ENCODE peak calls at places on chromosomes 12 and 14, in eight cellular contexts. One of them, this sample, is unnamed.
A peak's percentile ranks its signal among the peaks of the same experiment; 100 is the strongest.

GRCh38 chr12:92784795-92785562 is 82.2 kb downstream of the PLEKHG7 start:
- DNase-seq in A673: peak; percentile 88
- DNase-seq in GM23248: peak; percentile 79
- DNase-seq in cardiac muscle cell: peak; percentile 89
- DNase-seq in adipocyte: peak; percentile 73
- DNase-seq in A549: peak; percentile 82
- DNase-seq in heart left ventricle: no peak
- DNase-seq in ovary: no peak
- DNase-seq in this sample: peak; percentile 55

GRCh38 chr14:41285193-41285748 is 321.4 kb upstream of the LRFN5 start:
- DNase-seq in A673: peak; percentile 74
- DNase-seq in GM23248: peak; percentile 30
- DNase-seq in cardiac muscle cell: peak; percentile 85
- DNase-seq in adipocyte: peak; percentile 25
- DNase-seq in A549: peak; percentile 5
- DNase-seq in heart left ventricle: peak; percentile 19
- DNase-seq in ovary: no peak
- DNase-seq in this sample: peak; percentile 46

GRCh38 chr12:8742501-8742900 is 44.7 kb downstream of the RIMKLB start:
- DNase-seq in A673: no peak
- DNase-seq in GM23248: peak; percentile 82
- DNase-seq in cardiac muscle cell: no peak
- DNase-seq in adipocyte: peak; percentile 68
- DNase-seq in A549: peak; percentile 9
- DNase-seq in heart left ventricle: no peak
- DNase-seq in ovary: no peak
- DNase-seq in this sample: no peak

GRCh38 chr12:24025153-24025798 is 75.8 kb upstream of the SOX5 start:
- DNase-seq in A673: peak; percentile 15
- DNase-seq in GM23248: no peak
- DNase-seq in cardiac muscle cell: no peak
- DNase-seq in adipocyte: no peak
- DNase-seq in A549: no peak
- DNase-seq in heart left ventricle: no peak
- DNase-seq in ovary: no peak
- DNase-seq in this sample: no peak

GRCh38 chr14:92615451-92615850 is 101.9 kb downstream of the RIN3 start:
- DNase-seq in A673: no peak
- DNase-seq in GM23248: no peak
- DNase-seq in cardiac muscle cell: no peak
- DNase-seq in adipocyte: no peak
- DNase-seq in A549: no peak
- DNase-seq in heart left ventricle: no peak
- DNase-seq in ovary: no peak
- DNase-seq in this sample: no peak

GRCh38 chr12:75479963-75480461 is 543 bp upstream of the GLIPR1 start:
- DNase-seq in A673: no peak
- DNase-seq in GM23248: peak; percentile 82
- DNase-seq in cardiac muscle cell: no peak
- DNase-seq in adipocyte: peak; percentile 67
- DNase-seq in A549: no peak
- DNase-seq in heart left ventricle: no peak
- DNase-seq in ovary: no peak
- DNase-seq in this sample: no peak

GRCh38 chr12:57939291-57939690 is 2.1 kb upstream of the ATP23 start:
- DNase-seq in A673: no peak
- DNase-seq in GM23248: no peak
- DNase-seq in cardiac muscle cell: no peak
- DNase-seq in adipocyte: no peak
- DNase-seq in A549: no peak
- DNase-seq in heart left ventricle: no peak
- DNase-seq in ovary: no peak
- DNase-seq in this sample: no peak

GRCh38 chr12:115155665-115156645 is 472.0 kb upstream of the TBX3 start:
- DNase-seq in A673: no peak
- DNase-seq in GM23248: peak; percentile 95
- DNase-seq in cardiac muscle cell: no peak
- DNase-seq in adipocyte: peak; percentile 38
- DNase-seq in A549: peak; percentile 50
- DNase-seq in heart left ventricle: no peak
- DNase-seq in ovary: no peak
- DNase-seq in this sample: no peak

GRCh38 chr12:103966736-103967135 is 1.1 kb downstream of the TDG start:
- DNase-seq in A673: no peak
- DNase-seq in GM23248: peak; percentile 35
- DNase-seq in cardiac muscle cell: peak; percentile 39
- DNase-seq in adipocyte: peak; percentile 59
- DNase-seq in A549: no peak
- DNase-seq in heart left ventricle: no peak
- DNase-seq in ovary: no peak
- DNase-seq in this sample: no peak

GRCh38 chr12:110349521-110350151 is 53.9 kb downstream of the ANAPC7 start:
- DNase-seq in A673: peak; percentile 49
- DNase-seq in GM23248: no peak
- DNase-seq in cardiac muscle cell: no peak
- DNase-seq in adipocyte: no peak
- DNase-seq in A549: no peak
- DNase-seq in heart left ventricle: no peak
- DNase-seq in ovary: no peak
- DNase-seq in this sample: no peak

GRCh38 chr14:101130861-101131260 is 227.3 kb upstream of the RTL1 start:
- DNase-seq in A673: no peak
- DNase-seq in GM23248: no peak
- DNase-seq in cardiac muscle cell: no peak
- DNase-seq in adipocyte: no peak
- DNase-seq in A549: no peak
- DNase-seq in heart left ventricle: no peak
- DNase-seq in ovary: no peak
- DNase-seq in this sample: no peak

GRCh38 chr12:107759410-107759809 is 1.5 kb downstream of the PRDM4 start:
- DNase-seq in A673: peak; percentile 74
- DNase-seq in GM23248: peak; percentile 96
- DNase-seq in cardiac muscle cell: no peak
- DNase-seq in adipocyte: peak; percentile 65
- DNase-seq in A549: peak; percentile 60
- DNase-seq in heart left ventricle: no peak
- DNase-seq in ovary: no peak
- DNase-seq in this sample: peak; percentile 41

GRCh38 chr14:78836777-78837176 is 666.6 kb downstream of the NRXN3 start:
- DNase-seq in A673: peak; percentile 81
- DNase-seq in GM23248: peak; percentile 66
- DNase-seq in cardiac muscle cell: peak; percentile 90
- DNase-seq in adipocyte: peak; percentile 60
- DNase-seq in A549: peak; percentile 76
- DNase-seq in heart left ventricle: peak; percentile 20
- DNase-seq in ovary: no peak
- DNase-seq in this sample: peak; percentile 69

GRCh38 chr14:64658201-64658600 is 46.0 kb upstream of the PLEKHG3 start:
- DNase-seq in A673: no peak
- DNase-seq in GM23248: no peak
- DNase-seq in cardiac muscle cell: no peak
- DNase-seq in adipocyte: no peak
- DNase-seq in A549: no peak
- DNase-seq in heart left ventricle: no peak
- DNase-seq in ovary: no peak
- DNase-seq in this sample: no peak

GRCh38 chr14:51096870-51097269 is 2.0 kb upstream of the TRIM9 start:
- DNase-seq in A673: no peak
- DNase-seq in GM23248: no peak
- DNase-seq in cardiac muscle cell: no peak
- DNase-seq in adipocyte: no peak
- DNase-seq in A549: no peak
- DNase-seq in heart left ventricle: no peak
- DNase-seq in ovary: no peak
- DNase-seq in this sample: no peak

GRCh38 chr12:5915511-5915910 is 29.5 kb downstream of the ANO2 start:
- DNase-seq in A673: no peak
- DNase-seq in GM23248: no peak
- DNase-seq in cardiac muscle cell: no peak
- DNase-seq in adipocyte: no peak
- DNase-seq in A549: no peak
- DNase-seq in heart left ventricle: no peak
- DNase-seq in ovary: no peak
- DNase-seq in this sample: no peak

GRCh38 chr14:68401855-68402254 is 391.0 kb downstream of the ZFP36L1 start:
- DNase-seq in A673: no peak
- DNase-seq in GM23248: no peak
- DNase-seq in cardiac muscle cell: no peak
- DNase-seq in adipocyte: no peak
- DNase-seq in A549: no peak
- DNase-seq in heart left ventricle: no peak
- DNase-seq in ovary: no peak
- DNase-seq in this sample: no peak
- H3K4me1 ChIP-seq in A673: peaks cover 6% of the 10 kb centered on the region
- H3K4me1 ChIP-seq in GM23248: peaks cover 73% of the 10 kb centered on the region
- H3K4me1 ChIP-seq in cardiac muscle cell: peaks cover 70% of the 10 kb centered on the region
- H3K4me1 ChIP-seq in adipocyte: peaks cover 29% of the 10 kb centered on the region
- H3K4me1 ChIP-seq in A549: peaks cover 25% of the 10 kb centered on the region
- H3K4me1 ChIP-seq in heart left ventricle: peaks cover 36% of the 10 kb centered on the region
- H3K4me1 ChIP-seq in ovary: peaks cover 40% of the 10 kb centered on the region
- H3K4me1 ChIP-seq in this sample: peaks cover 50% of the 10 kb centered on the region

DNA sequence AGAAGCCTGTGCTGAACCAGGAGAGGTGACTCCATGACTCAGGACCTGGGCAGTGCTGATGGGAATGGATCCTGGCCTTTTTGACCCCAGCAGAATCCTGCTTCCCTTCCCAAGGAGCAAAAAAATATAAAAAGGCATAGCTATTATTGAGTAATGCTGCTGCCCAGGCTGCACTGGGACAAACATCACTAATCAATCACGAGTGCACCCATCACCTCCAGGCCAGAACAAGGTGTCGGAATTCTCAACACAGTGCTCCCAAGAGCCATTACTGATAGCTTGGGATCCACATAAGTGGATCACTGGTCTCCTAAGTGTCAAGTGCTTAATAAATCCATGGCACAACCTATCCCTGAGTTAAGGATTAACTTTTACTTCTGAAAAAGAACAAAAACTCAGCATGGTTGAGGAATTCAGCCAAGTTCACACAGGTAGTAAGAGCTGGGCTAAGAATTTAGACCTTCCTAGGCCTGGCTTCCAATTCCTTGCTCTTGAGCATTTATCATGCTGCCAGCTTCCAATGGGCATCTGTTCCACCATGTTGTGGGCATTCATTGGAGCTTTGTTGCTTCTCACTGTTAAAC is 31.9 kb downstream of the IRF2BPL start:
- DNase-seq in A673: no peak
- DNase-seq in GM23248: no peak
- DNase-seq in cardiac muscle cell: no peak
- DNase-seq in adipocyte: no peak
- DNase-seq in A549: no peak
- DNase-seq in heart left ventricle: no peak
- DNase-seq in ovary: no peak
- DNase-seq in this sample: no peak
- H3K4me1 ChIP-seq in A673: peaks cover 20% of the 10 kb centered on the region
- H3K4me1 ChIP-seq in GM23248: peaks cover 15% of the 10 kb centered on the region
- H3K4me1 ChIP-seq in cardiac muscle cell: peaks cover 27% of the 10 kb centered on the region
- H3K4me1 ChIP-seq in adipocyte: peaks cover 8% of the 10 kb centered on the region
- H3K4me1 ChIP-seq in A549: peaks cover 11% of the 10 kb centered on the region
- H3K4me1 ChIP-seq in heart left ventricle: peaks cover 12% of the 10 kb centered on the region
- H3K4me1 ChIP-seq in ovary: no peaks in the 10 kb centered on the region
- H3K4me1 ChIP-seq in this sample: peaks cover 11% of the 10 kb centered on the region

GRCh38 chr12:31316964-31317363 is 9.0 kb downstream of the SINHCAF start:
- DNase-seq in A673: no peak
- DNase-seq in GM23248: no peak
- DNase-seq in cardiac muscle cell: no peak
- DNase-seq in adipocyte: no peak
- DNase-seq in A549: no peak
- DNase-seq in heart left ventricle: no peak
- DNase-seq in ovary: no peak
- DNase-seq in this sample: no peak
- H3K4me1 ChIP-seq in A673: peaks cover 37% of the 10 kb centered on the region
- H3K4me1 ChIP-seq in GM23248: no peaks in the 10 kb centered on the region
- H3K4me1 ChIP-seq in cardiac muscle cell: peaks cover 66% of the 10 kb centered on the region
- H3K4me1 ChIP-seq in adipocyte: peaks cover 9% of the 10 kb centered on the region
- H3K4me1 ChIP-seq in A549: peaks cover 68% of the 10 kb centered on the region
- H3K4me1 ChIP-seq in heart left ventricle: no peaks in the 10 kb centered on the region
- H3K4me1 ChIP-seq in ovary: peaks cover 8% of the 10 kb centered on the region
- H3K4me1 ChIP-seq in this sample: peaks cover 74% of the 10 kb centered on the region

DNA sequence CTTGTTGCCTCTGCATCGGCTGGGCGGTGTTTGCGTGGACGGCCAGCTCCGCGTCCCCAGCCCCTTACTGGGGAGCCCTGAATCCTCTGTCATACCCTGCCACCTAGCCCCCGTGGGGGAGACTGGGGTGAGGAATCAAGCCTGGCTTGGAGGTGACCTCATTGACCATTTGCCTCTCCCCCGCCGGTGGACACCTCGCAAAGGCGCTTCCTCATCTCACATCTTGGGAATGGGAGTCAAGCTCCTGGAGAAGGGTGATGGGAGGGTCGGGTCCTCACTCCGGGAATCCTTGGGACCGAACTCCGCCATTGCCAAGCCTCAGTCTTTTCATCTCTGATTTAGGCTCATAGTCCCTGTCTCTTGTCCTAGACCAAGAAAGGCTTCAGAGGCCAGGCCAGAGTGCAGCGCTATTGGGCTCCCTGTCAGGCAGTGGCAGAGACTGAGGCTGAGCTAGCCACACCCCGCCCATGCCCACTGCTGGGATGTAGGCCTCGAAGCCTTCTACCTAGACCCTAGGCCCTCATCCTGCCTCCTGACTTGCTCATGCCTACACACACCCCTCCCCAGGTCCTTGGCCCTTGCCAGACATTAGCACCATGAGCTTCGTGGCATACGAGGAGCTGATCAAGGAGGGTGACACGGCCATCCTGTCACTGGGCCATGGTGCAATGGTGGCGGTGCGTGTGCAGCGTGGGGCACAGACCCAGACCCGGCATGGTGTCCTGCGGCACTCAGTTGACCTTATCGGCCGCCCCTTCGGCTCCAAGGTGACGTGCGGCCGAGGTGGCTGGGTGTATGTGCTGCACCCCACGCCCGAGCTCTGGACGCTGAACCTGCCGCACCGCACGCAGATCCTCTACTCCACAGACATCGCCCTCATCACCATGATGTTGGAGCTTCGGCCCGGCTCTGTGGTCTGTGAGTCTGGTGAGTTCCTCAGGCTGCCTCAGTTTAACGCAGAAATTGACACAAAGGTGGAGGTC is 678 bp downstream of the TRMT61A start:
- DNase-seq in A673: no peak
- DNase-seq in GM23248: no peak
- DNase-seq in cardiac muscle cell: no peak
- DNase-seq in adipocyte: no peak
- DNase-seq in A549: no peak
- DNase-seq in heart left ventricle: no peak
- DNase-seq in ovary: peak; percentile 46
- DNase-seq in this sample: no peak
- H3K4me1 ChIP-seq in A673: peaks cover 18% of the 10 kb centered on the region
- H3K4me1 ChIP-seq in GM23248: peaks cover 20% of the 10 kb centered on the region
- H3K4me1 ChIP-seq in cardiac muscle cell: peaks cover 9% of the 10 kb centered on the region
- H3K4me1 ChIP-seq in adipocyte: peaks cover 39% of the 10 kb centered on the region
- H3K4me1 ChIP-seq in A549: peaks cover 46% of the 10 kb centered on the region
- H3K4me1 ChIP-seq in heart left ventricle: peaks cover 59% of the 10 kb centered on the region
- H3K4me1 ChIP-seq in ovary: peaks cover 17% of the 10 kb centered on the region
- H3K4me1 ChIP-seq in this sample: peaks cover 42% of the 10 kb centered on the region

This sample was measured in Caco-2.